ENCODE peak calls at places on chromosomes 5 and 9, in five cellular contexts. J is GM12892; K is GDM1; C is activated CD8-positive, alpha-beta memory T cell treated with anti-CD3 and anti-CD28 coated beads for 24 hours; T is head of caudate nucleus. G is an unnamed sample.

GRCh38 chr9:135729480-135729879 is 27.5 kb downstream of the KCNT1 start:
- DNase-seq in T (no peak), J (no peak), K (no peak), C (no peak), G (no peak)

GRCh38 chr9:126456396-126456795 is 129.8 kb downstream of the MVB12B start:
- DNase-seq in K (no peak), T (no peak), J (no peak), C (no peak), G (no peak)

GRCh38 chr5:147464211-147464610 is 45.7 kb downstream of the DPYSL3 start:
- DNase-seq in T (no peak), C (no peak), J (no peak), K (no peak), G (no peak)

GRCh38 chr5:147830035-147830434 is 1.4 kb downstream of the SPINK1 start:
- DNase-seq in T (no peak), C (no peak), K (no peak), J (no peak), G (no peak)

GRCh38 chr9:109277451-109277850 is 43.4 kb downstream of the EPB41L4B start:
- DNase-seq in K (no peak), T (no peak), C (no peak), J (no peak), G (no peak)

GRCh38 chr5:109426075-109426474 is 16.3 kb upstream of the PJA2 start:
- DNase-seq in K (no peak), C (no peak), J (no peak), T (no peak), G (no peak)

GRCh38 chr9:138072161-138072842 is 194.7 kb downstream of the CACNA1B start:
- DNase-seq in T (peak), J (no peak), K (no peak), C (peak), G (no peak)

GRCh38 chr9:77575785-77576184 is 72.3 kb downstream of the GNA14 start:
- DNase-seq in J (no peak), C (no peak), K (no peak), T (no peak), G (no peak)

GRCh38 chr9:107070591-107070990 is 207.6 kb downstream of the ZNF462 start:
- DNase-seq in K (no peak), C (no peak), T (no peak), J (no peak), G (no peak)

GRCh38 chr5:123087173-123088030 is 1.6 kb upstream of the PRDM6 start:
- DNase-seq in K (no peak), J (no peak), C (no peak), T (no peak), G (no peak)

GRCh38 chr9:123425261-123425821 is 69.3 kb downstream of the CRB2 start:
- DNase-seq in C (no peak), K (no peak), T (no peak), J (no peak), G (no peak)

GRCh38 chr9:127903557-127904475 is 4.4 kb upstream of the ST6GALNAC6 start:
- DNase-seq in J (no peak), C (peak), T (no peak), K (peak), G (no peak)

GRCh38 chr9:137044502-137045177 is 1.3 kb downstream of the NPDC1 start:
- DNase-seq in K (no peak), C (no peak), T (no peak), J (no peak), G (no peak)

GRCh38 chr9:92187989-92188714 is 72.9 kb upstream of the SPTLC1 start:
- DNase-seq in K (no peak), J (no peak), T (no peak), C (no peak), G (no peak)

GRCh38 chr9:128503870-128504269 is 649 bp upstream of the GLE1 start:
- DNase-seq in T (no peak), C (peak), J (no peak), K (no peak), G (no peak)

GRCh38 chr9:81874926-81875325 is 53.3 kb upstream of the SPATA31D4 start:
- DNase-seq in C (no peak), K (no peak), J (no peak), T (no peak), G (no peak)

GRCh38 chr9:13443380-13444271 is 164.1 kb upstream of the MPDZ start:
- DNase-seq in K (no peak), T (peak), J (no peak), C (no peak), G (no peak)

GRCh38 chr9:117546894-117547293 is 132.0 kb upstream of the ASTN2 start:
- DNase-seq in T (no peak), C (no peak), J (no peak), K (no peak), G (peak)

GRCh38 chr9:78118742-78119473 is 87.3 kb upstream of the GNAQ start:
- DNase-seq in K (peak), J (no peak), T (no peak), C (no peak), G (no peak)

GRCh38 chr5:116320486-116320885 is 235.7 kb downstream of the COMMD10 start:
- DNase-seq in K (no peak), J (no peak), C (no peak), T (no peak), G (no peak)

GRCh38 chr9:37827483-37828165 is 27.0 kb downstream of the DCAF10 start:
- DNase-seq in J (no peak), K (no peak), C (no peak), T (no peak), G (no peak)

GRCh38 chr9:23683476-23684095 is 142.5 kb downstream of the ELAVL2 start:
- DNase-seq in J (no peak), K (no peak), C (no peak), T (no peak), G (no peak)

GRCh38 chr5:33565304-33565703 is 124.5 kb downstream of the TARS1 start:
- DNase-seq in J (no peak), T (no peak), K (no peak), C (no peak), G (no peak)

GRCh38 chr5:151075698-151076331 is 5.0 kb downstream of the TNIP1 start:
- DNase-seq in J (no peak), T (no peak), C (no peak), K (no peak), G (no peak)

GRCh38 chr5:168819004-168819626 is 239.9 kb upstream of the PANK3 start:
- DNase-seq in C (no peak), J (no peak), T (no peak), K (no peak), G (no peak)

GRCh38 chr5:170737591-170737990 is 45.9 kb upstream of the GABRP start:
- DNase-seq in C (no peak), T (no peak), K (no peak), J (no peak), G (no peak)

GRCh38 chr5:15234366-15234765 is 265.6 kb upstream of the FBXL7 start:
- DNase-seq in C (no peak), J (no peak), T (no peak), K (no peak), G (no peak)

GRCh38 chr5:10057356-10057755 is 192.3 kb downstream of the ATPSCKMT start:
- DNase-seq in K (no peak), T (no peak), C (no peak), J (no peak), G (no peak)

GRCh38 chr9:113583511-113584470 is 120.3 kb downstream of the RGS3 start:
- DNase-seq in J (no peak), C (no peak), T (no peak), K (no peak), G (no peak)

GRCh38 chr9:7374966-7375650 is 424.5 kb downstream of the DMAC1 start:
- DNase-seq in J (no peak), T (no peak), C (no peak), K (no peak), G (no peak)

GRCh38 chr5:87097664-87098063 is 170.0 kb upstream of the RASA1 start:
- DNase-seq in K (no peak), C (no peak), T (no peak), J (no peak), G (no peak)

GRCh38 chr9:116271307-116271706 is 117.7 kb downstream of the PAPPA start:
- DNase-seq in T (no peak), C (no peak), K (no peak), J (no peak), G (peak)

GRCh38 chr9:116157436-116158138 is 4.0 kb downstream of the PAPPA start:
- DNase-seq in J (no peak), K (no peak), T (no peak), C (no peak), G (peak)

GRCh38 chr9:82273121-82273520 is 284.5 kb downstream of the SPATA31D1 start:
- DNase-seq in T (no peak), C (no peak), K (no peak), J (no peak), G (no peak)

GRCh38 chr9:17695482-17695881 is 116.6 kb downstream of the SH3GL2 start:
- DNase-seq in T (no peak), J (no peak), C (no peak), K (no peak), G (no peak)

GRCh38 chr9:138073408-138073807 is 195.8 kb downstream of the CACNA1B start:
- DNase-seq in T (no peak), K (no peak), J (no peak), C (no peak), G (no peak)

GRCh38 chr5:33842456-33842855 is 49.3 kb downstream of the ADAMTS12 start:
- DNase-seq in T (no peak), C (no peak), K (no peak), J (no peak), G (no peak)

GRCh38 chr5:121164632-121165031 is 687.0 kb upstream of the FTMT start:
- DNase-seq in K (peak), J (no peak), T (no peak), C (no peak), G (no peak)